ENCODE peak calls at places on chromosomes 6 and 20, in four cellular contexts. H is stimulated activated CD4-positive, alpha-beta T cell treated with anti-CD3 and anti-CD28 coated beads, TNF-alpha, amount 100 ng/mL, for 1 hour; Y is kidney epithelial cell; J is stimulated activated CD8-positive, alpha-beta memory T cell treated with anti-CD3 and anti-CD28 coated beads, Interleukin-7, amount 100 ng/mL, for 4 hours. I is an unnamed sample.

GRCh38 chr20:52054123-52054522 is 137.5 kb downstream of the ZFP64 start:
- DNase-seq in H (no peak), Y (no peak), J (peak), I (peak)

GRCh38 chr6:126618639-126619331 is 278.9 kb downstream of the CENPW start:
- DNase-seq in J (no peak), H (no peak), Y (no peak), I (no peak)

GRCh38 chr6:157276134-157276532 is 47.2 kb downstream of the TMEM242 start:
- DNase-seq in J (no peak), H (no peak), Y (no peak), I (no peak)

GRCh38 chr6:133093957-133094356 is 147.2 kb upstream of the EYA4 start:
- DNase-seq in J (no peak), H (no peak), Y (no peak), I (no peak)

GRCh38 chr20:59560588-59561227 is 43.6 kb upstream of the PHACTR3 start:
- DNase-seq in J (no peak), Y (no peak), H (no peak), I (no peak)

GRCh38 chr20:22312744-22313346 is 271.5 kb downstream of the FOXA2 start:
- DNase-seq in Y (no peak), H (no peak), J (no peak), I (no peak)

GRCh38 chr6:93418448-93419303 is 683 bp downstream of the EPHA7 start:
- DNase-seq in J (no peak), H (no peak), Y (no peak), I (no peak)

GRCh38 chr6:100301731-100302130 is 163.0 kb downstream of the SIM1 start:
- DNase-seq in Y (no peak), J (no peak), H (no peak), I (no peak)

GRCh38 chr20:32538526-32538918 is 46.6 kb downstream of the NOL4L start:
- DNase-seq in Y (no peak), J (no peak), H (peak), I (no peak)

GRCh38 chr6:1589208-1589607 is 20.5 kb upstream of the FOXC1 start:
- DNase-seq in H (no peak), J (no peak), Y (no peak), I (no peak)

GRCh38 chr6:3748208-3748701 is 3.3 kb downstream of the PXDC1 start:
- DNase-seq in J (no peak), H (no peak), Y (no peak), I (no peak)

I was measured in central memory CD8-positive, alpha-beta T cell.